ENCODE peak calls at places on chromosomes 1 and 21, in eight cellular contexts. T, W, P, B, N, G, H and X are unnamed samples.

GRCh38 chr1:119364640-119365039 is 3.9 kb upstream of the HAO2 start:
- DNase-seq in T (no peak), W (no peak), P (no peak), B (peak; percentile 21), N (no peak), G (no peak), H (peak; percentile 29), X (no peak)

GRCh38 chr1:6211731-6212130 is 5.8 kb downstream of the RNF207 start:
- DNase-seq in T (no peak), W (no peak), P (no peak), B (no peak), N (no peak), G (no peak), H (no peak), X (no peak)

GRCh38 chr21:14600569-14601308 is 54.6 kb upstream of the SAMSN1 start:
- DNase-seq in T (no peak), W (no peak), P (no peak), B (no peak), N (no peak), G (peak; percentile 28), H (peak; percentile 18), X (no peak)

GRCh38 chr1:2255420-2256369 is 27.6 kb downstream of the SKI start:
- DNase-seq in T (peak; percentile 50), W (no peak), P (peak; percentile 86), B (peak; percentile 63), N (no peak), G (peak; percentile 69), H (peak; percentile 90), X (no peak)

GRCh38 chr1:78004719-78005346 is at the start of gene DNAJB4:
- DNase-seq in T (peak; percentile 96), W (peak; percentile 80), P (peak; percentile 91), B (peak; percentile 92), N (peak; percentile 83), G (peak; percentile 98), H (peak; percentile 99), X (peak; percentile 80)

GRCh38 chr1:119416006-119416640 is 1.2 kb downstream of the HSD3B2 start:
- DNase-seq in T (no peak), W (no peak), P (no peak), B (no peak), N (no peak), G (no peak), H (no peak), X (no peak)

GRCh38 chr1:22025368-22026154 is 24.1 kb downstream of the CELA3A start:
- DNase-seq in T (peak; percentile 85), W (peak; percentile 92), P (peak; percentile 90), B (peak; percentile 82), N (peak; percentile 87), G (peak; percentile 88), H (peak; percentile 88), X (peak; percentile 86)

GRCh38 chr1:226123591-226124471 is 61.3 kb downstream of the H3-3A start:
- DNase-seq in T (peak; percentile 87), W (no peak), P (no peak), B (no peak), N (no peak), G (no peak), H (peak; percentile 29), X (no peak)

GRCh38 chr21:36928960-36929359 is 37.5 kb downstream of the HLCS start:
- DNase-seq in T (no peak), W (no peak), P (no peak), B (no peak), N (no peak), G (no peak), H (no peak), X (no peak)

GRCh38 chr1:84996846-84997666 is at the start of gene MCOLN2:
- DNase-seq in T (no peak), W (peak; percentile 46), P (no peak), B (peak; percentile 8), N (no peak), G (no peak), H (peak; percentile 18), X (no peak)

DNA sequence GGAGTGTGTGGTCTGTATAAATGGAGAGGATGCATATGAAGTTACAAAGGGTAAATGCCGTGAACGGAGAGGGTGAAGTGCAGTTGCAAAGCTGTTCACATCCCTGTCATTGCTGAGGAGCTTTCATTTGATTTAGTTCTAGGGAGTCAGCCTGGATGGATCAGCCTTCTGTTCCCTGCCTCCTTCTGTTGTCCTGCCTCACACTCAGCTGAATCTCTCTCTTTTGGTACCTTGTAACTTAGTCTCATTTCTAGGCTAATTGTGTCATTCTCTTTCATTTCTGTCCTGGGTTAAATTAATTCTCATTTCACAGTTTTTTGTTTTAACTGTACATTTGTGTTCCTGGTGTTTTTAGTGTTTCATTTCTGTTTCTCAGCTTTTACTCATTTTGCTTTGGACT is 133.2 kb upstream of the COL6A1 start:
- DNase-seq in T (no peak), W (no peak), P (no peak), B (no peak), N (no peak), G (no peak), H (no peak), X (no peak)
- H3K4me3 ChIP-seq in T (no peak overlapping the region), W (no peak overlapping the region), P (no peak overlapping the region), B (no peak overlapping the region), N (no peak overlapping the region), G (no peak overlapping the region), H (no peak overlapping the region), X (no peak overlapping the region)

GRCh38 chr1:27599605-27600499 is 4.1 kb downstream of the AHDC1 start:
- DNase-seq in T (no peak), W (no peak), P (no peak), B (no peak), N (no peak), G (no peak), H (no peak), X (no peak)
- TF ChIP-seq CTCF in T (no peak), W (no peak), P (no peak), B (no peak), N (no peak), G (no peak), H (no peak), X (no peak)

GRCh38 chr1:39672551-39672947 is 642 bp upstream of the NT5C1A start:
- DNase-seq in T (no peak), W (no peak), P (no peak), B (no peak), N (no peak), G (peak; percentile 13), H (no peak), X (no peak)
- H3K4me3 ChIP-seq in T (no peak overlapping the region), W (peak overlapping the region; percentile 24), P (no peak overlapping the region), B (no peak overlapping the region), N (no peak overlapping the region), G (no peak overlapping the region), H (peak overlapping the region; percentile 40), X (peak overlapping the region; percentile 64)

GRCh38 chr1:93345633-93346471 is at the start of gene DR1:
- DNase-seq in T (peak; percentile 84), W (peak; percentile 97), P (peak; percentile 93), B (peak; percentile 92), N (peak; percentile 94), G (peak; percentile 94), H (peak; percentile 92), X (peak; percentile 94)

GRCh38 chr1:93348104-93348780 is 2.5 kb downstream of the DR1 start:
- DNase-seq in T (no peak), W (no peak), P (no peak), B (no peak), N (no peak), G (peak; percentile 36), H (no peak), X (no peak)

GRCh38 chr1:93344886-93345632 is 648 bp upstream of the DR1 start:
- DNase-seq in T (peak; percentile 40), W (no peak), P (peak; percentile 23), B (no peak), N (no peak), G (no peak), H (no peak), X (no peak)

GRCh38 chr1:93347319-93347899 is 1.7 kb downstream of the DR1 start:
- DNase-seq in T (no peak), W (no peak), P (no peak), B (no peak), N (no peak), G (peak; percentile 39), H (no peak), X (no peak)

GRCh38 chr1:93346472-93346991 is 825 bp downstream of the DR1 start:
- DNase-seq in T (peak; percentile 59), W (no peak), P (peak; percentile 25), B (no peak), N (peak; percentile 9), G (peak; percentile 59), H (peak; percentile 31), X (no peak)
- TF ChIP-seq CTCF in T (no peak), W (no peak), P (no peak), B (no peak), N (no peak), G (no peak), H (no peak), X (no peak)

DNA sequence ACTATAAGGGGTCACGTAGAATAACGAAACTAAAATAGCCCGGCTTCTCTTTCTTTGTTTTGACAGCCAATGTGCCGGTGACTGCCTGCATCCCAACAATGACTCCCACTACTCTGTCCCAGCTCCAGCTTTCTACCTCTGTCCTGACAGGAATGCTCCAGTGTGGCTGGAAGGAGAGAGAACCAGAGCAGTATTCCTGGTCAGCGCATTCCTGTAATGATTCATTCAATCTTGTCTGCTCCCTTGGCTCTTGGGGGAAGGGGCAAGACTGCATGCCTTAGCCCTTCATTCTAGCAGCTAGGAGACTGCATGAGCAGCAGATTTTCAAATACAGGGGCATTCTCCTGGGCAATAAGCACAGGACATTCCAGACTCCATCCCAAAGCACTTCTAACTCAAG is 132.1 kb upstream of the PRMT6 start:
- DNase-seq in T (no peak), W (no peak), P (no peak), B (peak; percentile 4), N (no peak), G (no peak), H (no peak), X (no peak)
- H3K4me3 ChIP-seq in T (no peak overlapping the region), W (no peak overlapping the region), P (no peak overlapping the region), B (no peak overlapping the region), N (no peak overlapping the region), G (no peak overlapping the region), H (no peak overlapping the region), X (no peak overlapping the region)

GRCh38 chr1:14217384-14217783 is 381.1 kb upstream of the KAZN start:
- DNase-seq in T (no peak), W (no peak), P (no peak), B (no peak), N (no peak), G (no peak), H (peak; percentile 2), X (no peak)
- TF ChIP-seq CTCF in T (no peak), W (no peak), P (no peak), B (no peak), N (no peak), G (no peak), H (no peak), X (no peak)

DNA sequence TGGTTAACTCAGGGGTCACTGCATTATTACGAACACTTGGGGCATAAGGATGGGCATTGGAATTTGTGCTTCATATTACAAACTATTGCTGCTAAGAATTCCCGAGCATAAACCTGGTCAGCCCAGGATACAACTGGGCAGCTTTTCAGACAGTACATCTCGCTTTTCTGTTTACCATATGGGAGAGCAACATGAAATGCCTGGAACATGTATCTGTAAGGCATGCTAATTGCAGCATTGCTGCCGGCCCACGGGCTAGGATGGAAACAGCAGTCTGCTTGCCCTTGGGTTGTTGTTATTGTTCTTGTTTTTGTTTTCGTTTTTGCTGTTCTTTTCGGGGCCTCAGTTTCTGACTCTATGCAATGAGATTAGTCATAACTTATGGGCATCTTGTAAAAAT is 264.5 kb downstream of the RHOU start:
- DNase-seq in T (no peak), W (no peak), P (no peak), B (no peak), N (no peak), G (no peak), H (no peak), X (no peak)
- H3K4me3 ChIP-seq in T (no peak overlapping the region), W (no peak overlapping the region), P (no peak overlapping the region), B (no peak overlapping the region), N (no peak overlapping the region), G (no peak overlapping the region), H (no peak overlapping the region), X (no peak overlapping the region)

GRCh38 chr1:200351826-200352549 is 57.8 kb downstream of the ZNF281 start:
- DNase-seq in T (peak; percentile 65), W (no peak), P (peak; percentile 48), B (peak; percentile 91), N (no peak), G (peak; percentile 56), H (peak; percentile 98), X (peak; percentile 46)
- TF ChIP-seq CTCF in T (no peak), W (no peak), P (no peak), B (peak; percentile 9), N (no peak), G (no peak), H (peak; percentile 16), X (no peak)